ENCODE peak calls at places on chromosomes 12 and 14, in seven cellular contexts. Q is stimulated activated CD4-positive, alpha-beta T cell treated with anti-CD3 and anti-CD28 coated beads, Interleukin-2, amount 100 ng/mL, for 24 hours; C is H7; B is neural crest cell; W is AG09319; R is CD4-positive, alpha-beta T cell; S is hypothalamus. E is an unnamed sample.

GRCh38 chr12:52300796-52301691 is 9.7 kb upstream of the KRT81 start:
- DNase-seq in W (no peak), C (peak), Q (no peak), S (no peak), R (no peak), B (no peak), E (no peak)

GRCh38 chr14:34853041-34853440 is 22.1 kb downstream of the BAZ1A start:
- DNase-seq in C (no peak), R (no peak), W (no peak), B (no peak), Q (no peak), S (no peak), E (no peak)

GRCh38 chr14:94313991-94314655 is 9.0 kb downstream of the SERPINA6 start:
- DNase-seq in R (no peak), Q (no peak), S (no peak), B (no peak), C (no peak), W (no peak), E (peak)

GRCh38 chr14:105888151-105888550 is 361.8 kb downstream of the TMEM121 start:
- DNase-seq in Q (no peak), S (no peak), W (no peak), C (no peak), B (no peak), R (no peak), E (no peak)

GRCh38 chr14:64645220-64645891 is 58.9 kb upstream of the PLEKHG3 start:
- DNase-seq in B (no peak), R (no peak), W (peak), Q (no peak), S (no peak), C (peak), E (peak)

GRCh38 chr12:19575307-19576243 is 136.3 kb downstream of the AEBP2 start:
- DNase-seq in R (no peak), C (no peak), Q (no peak), W (no peak), B (no peak), S (no peak), E (peak)

GRCh38 chr12:52074006-52074405 is 4.2 kb downstream of the ATG101 start:
- DNase-seq in B (no peak), C (no peak), R (no peak), S (no peak), W (no peak), Q (no peak), E (no peak)

GRCh38 chr14:60723218-60724079 is 702 bp downstream of the SIX4 start:
- DNase-seq in Q (peak), W (no peak), C (peak), R (no peak), S (no peak), B (peak), E (no peak)

GRCh38 chr12:26112703-26113147 is 12.1 kb downstream of the BHLHE41 start:
- DNase-seq in B (no peak), W (no peak), S (no peak), C (peak), R (no peak), Q (no peak), E (no peak)

GRCh38 chr14:65255583-65256443 is 153.5 kb upstream of the MAX start:
- DNase-seq in R (no peak), B (no peak), S (peak), Q (no peak), W (no peak), C (peak), E (no peak)

GRCh38 chr14:62015945-62016344 is 253.7 kb downstream of the SNAPC1 start:
- DNase-seq in C (no peak), W (no peak), S (no peak), R (no peak), B (no peak), Q (no peak), E (peak)

GRCh38 chr12:39037115-39037514 is 131.7 kb upstream of the CPNE8 start:
- DNase-seq in W (no peak), Q (no peak), C (no peak), R (no peak), S (no peak), B (no peak), E (no peak)

GRCh38 chr14:36619853-36620252 is 37.4 kb upstream of the NKX2-8 start:
- DNase-seq in B (no peak), W (no peak), S (no peak), R (no peak), Q (no peak), C (no peak), E (no peak)

GRCh38 chr14:90795744-90796143 is 20.5 kb downstream of the TTC7B start:
- DNase-seq in C (no peak), R (no peak), S (no peak), B (no peak), Q (no peak), W (peak), E (peak)

GRCh38 chr14:105508601-105509000 is 17.6 kb downstream of the TEDC1 start:
- DNase-seq in R (no peak), C (peak), Q (no peak), B (no peak), W (no peak), S (no peak), E (no peak)

GRCh38 chr12:19779393-19780056 is 340.2 kb downstream of the AEBP2 start:
- DNase-seq in W (no peak), B (no peak), Q (no peak), R (no peak), S (no peak), C (peak), E (no peak)

GRCh38 chr14:44149597-44149996 is 357.5 kb downstream of the FSCB start:
- DNase-seq in W (no peak), R (no peak), B (peak), Q (no peak), S (no peak), C (peak), E (no peak)

GRCh38 chr14:78136695-78137094 is 33.5 kb upstream of the NRXN3 start:
- DNase-seq in R (no peak), S (no peak), Q (no peak), C (no peak), B (no peak), W (no peak), E (no peak)

GRCh38 chr14:96811985-96812667 is 14.9 kb downstream of the VRK1 start:
- DNase-seq in B (no peak), C (no peak), S (no peak), Q (no peak), R (no peak), W (no peak), E (no peak)

GRCh38 chr12:110244829-110245228 is 36.2 kb upstream of the ATP2A2 start:
- DNase-seq in R (no peak), B (no peak), W (no peak), Q (no peak), C (peak), S (no peak), E (no peak)

GRCh38 chr14:72521045-72521444 is 372.9 kb downstream of the DPF3 start:
- DNase-seq in W (no peak), Q (no peak), R (no peak), S (no peak), C (no peak), B (no peak), E (no peak)

GRCh38 chr14:69443296-69443805 is 41.2 kb upstream of the PLEKHD1 start:
- DNase-seq in Q (no peak), S (no peak), B (no peak), W (no peak), C (no peak), R (no peak), E (no peak)

GRCh38 chr14:101122114-101122854 is 218.8 kb upstream of the RTL1 start:
- DNase-seq in R (no peak), W (no peak), B (no peak), Q (no peak), C (peak), S (no peak), E (no peak)

GRCh38 chr12:51819851-51820720 is 28.4 kb downstream of the FIGNL2 start:
- DNase-seq in C (peak), B (no peak), W (no peak), R (peak), Q (no peak), S (peak), E (no peak)

E was measured in GM04503.